ENCODE peak calls at places on chromosomes 13 and 19, in five cellular contexts. P, X, N, Q and H are unnamed samples.

GRCh38 chr13:27194895-27195764 is 23.5 kb upstream of the USP12 start:
- DNase-seq in N (peak; percentile 95), P (peak; percentile 45), Q (peak; percentile 35), X (peak; percentile 88), H (peak; percentile 96)

GRCh38 chr13:110336681-110337080 is 29.6 kb downstream of the COL4A2 start:
- DNase-seq in X (no peak), P (no peak), N (peak; percentile 78), Q (no peak), H (no peak)

GRCh38 chr13:98509271-98510155 is 67.4 kb downstream of the STK24 start:
- DNase-seq in N (peak; percentile 92), Q (no peak), P (no peak), X (peak; percentile 76), H (peak; percentile 91)

GRCh38 chr19:6491802-6492592 is 10.1 kb downstream of the TUBB4A start:
- DNase-seq in P (no peak), X (no peak), N (no peak), Q (no peak), H (no peak)

GRCh38 chr13:96499646-96500045 is 409.7 kb downstream of the HS6ST3 start:
- DNase-seq in X (no peak), Q (no peak), N (no peak), P (no peak), H (no peak)

GRCh38 chr19:20860339-20860738 is 62.7 kb upstream of the ZNF85 start:
- DNase-seq in Q (no peak), P (no peak), X (no peak), N (no peak), H (no peak)

GRCh38 chr13:42893346-42893745 is 98.7 kb downstream of the EPSTI1 start:
- DNase-seq in N (peak; percentile 50), Q (no peak), P (no peak), X (no peak), H (no peak)

GRCh38 chr13:42380420-42381164 is 108.6 kb downstream of the AKAP11 start:
- DNase-seq in P (no peak), N (no peak), Q (no peak), X (no peak), H (no peak)

GRCh38 chr19:32647361-32647760 is 27.6 kb downstream of the ANKRD27 start:
- DNase-seq in N (no peak), P (no peak), X (no peak), Q (no peak), H (no peak)

GRCh38 chr13:35833571-35834305 is 297.4 kb downstream of the DCLK1 start:
- DNase-seq in P (no peak), X (no peak), Q (no peak), N (no peak), H (no peak)

GRCh38 chr13:44141213-44141724 is 232.4 kb upstream of the SERP2 start:
- DNase-seq in N (no peak), Q (no peak), X (no peak), P (peak; percentile 47), H (peak; percentile 25)

GRCh38 chr19:15934332-15935078 is at the start of gene CYP4F11:
- DNase-seq in X (peak; percentile 87), Q (no peak), N (no peak), P (no peak), H (peak; percentile 98)

GRCh38 chr19:38728752-38729541 is 15.3 kb downstream of the CAPN12 start:
- DNase-seq in N (no peak), Q (no peak), P (no peak), X (no peak), H (no peak)

GRCh38 chr13:97194473-97194872 is 27.7 kb upstream of the MBNL2 start:
- DNase-seq in P (peak; percentile 43), Q (no peak), N (peak; percentile 78), X (no peak), H (peak; percentile 98)

GRCh38 chr19:611506-611869 is 21.8 kb downstream of the HCN2 start:
- DNase-seq in Q (no peak), P (no peak), N (peak; percentile 96), X (no peak), H (no peak)

GRCh38 chr13:90545070-90545840 is 802.2 kb upstream of the MIR17HG start:
- DNase-seq in X (no peak), N (no peak), Q (no peak), P (no peak), H (no peak)

GRCh38 chr13:54241719-54242118 is 1213.1 kb downstream of the OLFM4 start:
- DNase-seq in X (no peak), N (no peak), Q (no peak), P (no peak), H (peak; percentile 39)

GRCh38 chr19:31960474-31960873 is 384.9 kb upstream of the ZNF507 start:
- DNase-seq in N (no peak), X (no peak), Q (no peak), P (no peak), H (no peak)

GRCh38 chr13:112397108-112397507 is 21.0 kb downstream of the SPACA7 start:
- DNase-seq in Q (no peak), N (no peak), P (no peak), X (no peak), H (no peak)

GRCh38 chr19:18119243-18120105 is 21.9 kb downstream of the MAST3 start:
- DNase-seq in P (peak; percentile 20), Q (no peak), X (no peak), N (no peak), H (no peak)

GRCh38 chr13:63693696-63694095 is 2278.0 kb upstream of the PCDH20 start:
- DNase-seq in P (no peak), X (no peak), N (no peak), Q (no peak), H (no peak)

GRCh38 chr13:59346861-59347470 is 816.8 kb downstream of the DIAPH3 start:
- DNase-seq in N (no peak), Q (peak; percentile 42), X (no peak), P (peak; percentile 11), H (no peak)

GRCh38 chr13:45194081-45194939 is 6.5 kb downstream of the KCTD4 start:
- DNase-seq in Q (peak; percentile 43), X (peak; percentile 33), P (peak; percentile 61), N (peak; percentile 34), H (no peak)

GRCh38 chr19:10655457-10656312 is 1.5 kb downstream of the ILF3 start:
- DNase-seq in X (peak; percentile 17), N (peak; percentile 44), P (peak; percentile 40), Q (no peak), H (peak; percentile 39)

GRCh38 chr19:2015611-2015950 is at the start of gene BTBD2:
- DNase-seq in Q (no peak), P (peak; percentile 70), N (peak; percentile 84), X (peak; percentile 85), H (no peak)

GRCh38 chr19:55304279-55304978 is 20.6 kb downstream of the BRSK1 start:
- DNase-seq in X (peak; percentile 85), P (peak; percentile 92), Q (peak; percentile 80), N (no peak), H (no peak)

GRCh38 chr13:51764184-51765141 is 39.5 kb downstream of the DHRS12 start:
- DNase-seq in N (peak; percentile 97), X (peak; percentile 42), Q (no peak), P (no peak), H (no peak)

GRCh38 chr19:2611483-2612464 is 90.7 kb downstream of the GNG7 start:
- DNase-seq in Q (no peak), X (no peak), N (no peak), P (no peak), H (no peak)

GRCh38 chr19:31553844-31554215 is 204.6 kb upstream of the TSHZ3 start:
- DNase-seq in Q (no peak), X (no peak), N (no peak), P (no peak), H (no peak)

GRCh38 chr13:99067160-99067985 is 89.5 kb upstream of the DOCK9 start:
- DNase-seq in Q (no peak), N (peak; percentile 85), X (peak; percentile 82), P (no peak), H (peak; percentile 30)

GRCh38 chr13:27599845-27600553 is 20.3 kb downstream of the LNX2 start:
- DNase-seq in N (peak; percentile 67), X (peak; percentile 36), P (peak; percentile 41), Q (no peak), H (peak; percentile 41)

GRCh38 chr13:22812793-22813192 is 368.0 kb upstream of the SGCG start:
- DNase-seq in N (no peak), P (no peak), Q (no peak), X (peak; percentile 10), H (no peak)

GRCh38 chr13:44816701-44817684 is 172.3 kb downstream of the NUFIP1 start:
- DNase-seq in N (peak; percentile 49), Q (no peak), P (no peak), X (peak; percentile 36), H (peak; percentile 93)

GRCh38 chr13:93603043-93603442 is 376.4 kb downstream of the GPC6 start:
- DNase-seq in N (peak; percentile 82), X (peak; percentile 49), Q (no peak), P (peak; percentile 22), H (peak; percentile 0)

DNA sequence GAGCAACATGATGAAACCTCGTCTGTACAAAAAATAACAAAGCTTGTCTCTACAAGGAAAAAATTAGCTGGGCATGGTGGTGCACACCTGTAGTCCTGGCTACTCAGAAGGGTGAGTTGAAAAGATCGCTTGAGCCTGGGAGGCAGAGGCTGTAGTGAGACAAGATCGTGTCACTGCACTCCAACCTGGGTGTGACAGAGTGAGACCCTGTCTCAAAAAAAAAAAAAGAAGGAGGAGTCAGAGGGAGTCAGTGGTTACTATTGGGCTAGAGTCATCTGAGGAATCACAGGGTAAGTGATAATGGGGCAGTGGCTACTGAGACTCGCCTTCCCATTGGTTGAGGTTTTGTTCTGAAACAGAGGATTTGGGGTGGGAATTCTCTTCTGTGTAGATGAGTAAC is 1.9 kb upstream of the GPI start:
- DNase-seq in X (no peak), N (no peak), Q (peak; percentile 58), P (peak; percentile 71), H (no peak)
- TF ChIP-seq CTCF in X (no peak), N (no peak), Q (no peak), P (no peak), H (no peak)

GRCh38 chr19:8306235-8307054 is 1.7 kb downstream of the CD320 start:
- DNase-seq in Q (no peak), N (no peak), X (no peak), P (no peak), H (peak; percentile 31)
- H3K4me2 ChIP-seq in Q (no peak overlapping the region), N (no peak overlapping the region), X (peak overlapping the region; percentile 95), P (peak overlapping the region; percentile 74), H (peak overlapping the region; percentile 90)

DNA sequence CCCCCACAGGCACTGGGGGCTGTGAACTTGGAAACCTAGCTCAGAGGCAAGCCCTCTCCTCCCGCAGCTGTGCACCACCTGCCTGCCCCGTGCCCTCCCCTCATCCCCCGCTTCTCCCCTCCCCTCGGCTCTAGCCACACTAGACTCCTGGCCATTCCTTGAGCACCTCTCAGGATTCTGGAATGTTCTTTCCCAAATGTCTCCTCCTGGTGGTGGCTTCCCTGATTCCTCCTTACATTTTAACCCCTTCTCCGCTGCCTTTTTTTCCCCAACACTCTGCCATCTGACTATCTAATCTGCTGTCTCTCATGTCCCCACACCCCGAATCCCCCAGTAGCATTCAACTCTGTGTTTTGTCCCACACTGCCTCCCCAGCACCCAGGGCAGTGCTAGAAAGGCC is 6.7 kb downstream of the NANOS3 start:
- DNase-seq in P (peak; percentile 77), X (no peak), Q (no peak), N (no peak), H (no peak)
- TF ChIP-seq CTCF in P (peak; percentile 48), X (no peak), Q (peak; percentile 53), N (peak; percentile 29), H (peak; percentile 35)

DNA sequence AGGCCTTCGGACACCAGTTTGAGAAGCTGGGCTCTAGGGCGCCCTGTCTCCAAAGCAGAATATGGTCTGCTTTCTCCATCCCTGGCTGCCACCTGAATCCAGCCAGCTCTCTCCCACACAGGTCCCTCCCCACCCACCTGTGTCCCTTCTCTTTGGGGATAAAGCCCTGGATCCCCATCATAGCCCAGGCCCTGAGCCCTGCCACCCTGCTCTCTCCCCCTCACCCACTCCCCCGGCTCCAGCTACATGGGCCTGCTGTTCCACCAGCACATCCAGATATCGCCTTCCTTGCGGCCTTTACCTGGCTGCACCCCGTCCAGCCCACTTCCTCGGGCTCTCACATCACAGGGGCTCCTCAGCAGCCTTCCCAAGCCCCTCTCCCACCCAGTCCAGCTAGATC is 7.8 kb downstream of the AKT2 start:
- DNase-seq in Q (no peak), P (no peak), N (no peak), X (no peak), H (no peak)
- H3K4me2 ChIP-seq in Q (no peak overlapping the region), P (no peak overlapping the region), N (no peak overlapping the region), X (no peak overlapping the region), H (no peak overlapping the region)